ENCODE peak calls at places on chromosomes 4 and X, in nine cellular contexts. One of them, this sample, is unnamed.

GRCh38 chr4:90112715-90113114 is 14.5 kb upstream of the CCSER1 start:
- DNase-seq in HFFc6: no peak
- DNase-seq in progenitor cell of endocrine pancreas: no peak
- DNase-seq in HL-60: no peak
- DNase-seq in GM06990: no peak
- DNase-seq in heart right ventricle: no peak
- DNase-seq in HCT116: no peak
- DNase-seq in transverse colon: no peak
- DNase-seq in fibroblast of lung: no peak
- DNase-seq in this sample: no peak

GRCh38 chrX:152072236-152072635 is 66.1 kb downstream of the MAGEA10 start:
- DNase-seq in HFFc6: peak; percentile 27
- DNase-seq in progenitor cell of endocrine pancreas: no peak
- DNase-seq in HL-60: no peak
- DNase-seq in GM06990: no peak
- DNase-seq in heart right ventricle: no peak
- DNase-seq in HCT116: no peak
- DNase-seq in transverse colon: no peak
- DNase-seq in fibroblast of lung: peak; percentile 92
- DNase-seq in this sample: no peak

GRCh38 chr4:177485528-177485927 is 43.3 kb upstream of the AGA start:
- DNase-seq in HFFc6: peak; percentile 39
- DNase-seq in progenitor cell of endocrine pancreas: no peak
- DNase-seq in HL-60: no peak
- DNase-seq in GM06990: no peak
- DNase-seq in heart right ventricle: no peak
- DNase-seq in HCT116: no peak
- DNase-seq in transverse colon: no peak
- DNase-seq in fibroblast of lung: peak; percentile 93
- DNase-seq in this sample: no peak

GRCh38 chrX:81259008-81259713 is 57.3 kb downstream of the SH3BGRL start:
- DNase-seq in HFFc6: peak; percentile 4
- DNase-seq in progenitor cell of endocrine pancreas: no peak
- DNase-seq in HL-60: no peak
- DNase-seq in GM06990: no peak
- DNase-seq in heart right ventricle: no peak
- DNase-seq in HCT116: no peak
- DNase-seq in transverse colon: no peak
- DNase-seq in fibroblast of lung: peak; percentile 69
- DNase-seq in this sample: no peak

GRCh38 chr4:154736774-154737173 is 7.0 kb upstream of the LRAT start:
- DNase-seq in HFFc6: no peak
- DNase-seq in progenitor cell of endocrine pancreas: no peak
- DNase-seq in HL-60: no peak
- DNase-seq in GM06990: no peak
- DNase-seq in heart right ventricle: no peak
- DNase-seq in HCT116: no peak
- DNase-seq in transverse colon: no peak
- DNase-seq in fibroblast of lung: no peak
- DNase-seq in this sample: no peak

GRCh38 chr4:147136308-147136707 is 190.6 kb upstream of the TTC29 start:
- DNase-seq in HFFc6: no peak
- DNase-seq in progenitor cell of endocrine pancreas: no peak
- DNase-seq in HL-60: no peak
- DNase-seq in GM06990: no peak
- DNase-seq in heart right ventricle: peak; percentile 15
- DNase-seq in HCT116: no peak
- DNase-seq in transverse colon: no peak
- DNase-seq in fibroblast of lung: peak; percentile 34
- DNase-seq in this sample: peak; percentile 68

GRCh38 chr4:82890913-82891727 is at the start of gene SEC31A:
- DNase-seq in HFFc6: peak; percentile 95
- DNase-seq in progenitor cell of endocrine pancreas: peak; percentile 87
- DNase-seq in HL-60: peak; percentile 79
- DNase-seq in GM06990: peak; percentile 98
- DNase-seq in heart right ventricle: peak; percentile 97
- DNase-seq in HCT116: peak; percentile 77
- DNase-seq in transverse colon: peak; percentile 98
- DNase-seq in fibroblast of lung: peak; percentile 94
- DNase-seq in this sample: peak; percentile 96

GRCh38 chr4:123450393-123450792 is 53.8 kb downstream of the SPRY1 start:
- DNase-seq in HFFc6: no peak
- DNase-seq in progenitor cell of endocrine pancreas: no peak
- DNase-seq in HL-60: no peak
- DNase-seq in GM06990: no peak
- DNase-seq in heart right ventricle: no peak
- DNase-seq in HCT116: no peak
- DNase-seq in transverse colon: no peak
- DNase-seq in fibroblast of lung: no peak
- DNase-seq in this sample: no peak

GRCh38 chr4:134089885-134090284 is 111.7 kb downstream of the PABPC4L start:
- DNase-seq in HFFc6: no peak
- DNase-seq in progenitor cell of endocrine pancreas: no peak
- DNase-seq in HL-60: no peak
- DNase-seq in GM06990: no peak
- DNase-seq in heart right ventricle: no peak
- DNase-seq in HCT116: no peak
- DNase-seq in transverse colon: no peak
- DNase-seq in fibroblast of lung: peak; percentile 15
- DNase-seq in this sample: no peak

GRCh38 chr4:604131-604530 is 21.2 kb upstream of the PDE6B start:
- DNase-seq in HFFc6: no peak
- DNase-seq in progenitor cell of endocrine pancreas: no peak
- DNase-seq in HL-60: no peak
- DNase-seq in GM06990: no peak
- DNase-seq in heart right ventricle: no peak
- DNase-seq in HCT116: no peak
- DNase-seq in transverse colon: no peak
- DNase-seq in fibroblast of lung: no peak
- DNase-seq in this sample: no peak

GRCh38 chr4:153735901-153736461 is 23.8 kb downstream of the RNF175 start:
- DNase-seq in HFFc6: no peak
- DNase-seq in progenitor cell of endocrine pancreas: no peak
- DNase-seq in HL-60: no peak
- DNase-seq in GM06990: no peak
- DNase-seq in heart right ventricle: no peak
- DNase-seq in HCT116: no peak
- DNase-seq in transverse colon: no peak
- DNase-seq in fibroblast of lung: peak; percentile 52
- DNase-seq in this sample: no peak
- TF ChIP-seq CTCF in HFFc6: no peak
- TF ChIP-seq CTCF in progenitor cell of endocrine pancreas: no peak
- TF ChIP-seq CTCF in HL-60: no peak
- TF ChIP-seq CTCF in GM06990: no peak
- TF ChIP-seq CTCF in heart right ventricle: no peak
- TF ChIP-seq CTCF in HCT116: no peak
- TF ChIP-seq CTCF in transverse colon: no peak
- TF ChIP-seq CTCF in fibroblast of lung: no peak
- TF ChIP-seq CTCF in this sample: no peak

GRCh38 chr4:111685205-111685604 is 460.0 kb upstream of the FAM241A start:
- DNase-seq in HFFc6: no peak
- DNase-seq in progenitor cell of endocrine pancreas: no peak
- DNase-seq in HL-60: no peak
- DNase-seq in GM06990: no peak
- DNase-seq in heart right ventricle: no peak
- DNase-seq in HCT116: no peak
- DNase-seq in transverse colon: no peak
- DNase-seq in fibroblast of lung: no peak
- DNase-seq in this sample: no peak

GRCh38 chr4:111693754-111694153 is 451.5 kb upstream of the FAM241A start:
- DNase-seq in HFFc6: no peak
- DNase-seq in progenitor cell of endocrine pancreas: no peak
- DNase-seq in HL-60: no peak
- DNase-seq in GM06990: no peak
- DNase-seq in heart right ventricle: no peak
- DNase-seq in HCT116: no peak
- DNase-seq in transverse colon: no peak
- DNase-seq in fibroblast of lung: no peak
- DNase-seq in this sample: no peak

GRCh38 chr4:111689214-111689613 is 456.0 kb upstream of the FAM241A start:
- DNase-seq in HFFc6: peak; percentile 49
- DNase-seq in progenitor cell of endocrine pancreas: no peak
- DNase-seq in HL-60: no peak
- DNase-seq in GM06990: no peak
- DNase-seq in heart right ventricle: no peak
- DNase-seq in HCT116: no peak
- DNase-seq in transverse colon: no peak
- DNase-seq in fibroblast of lung: peak; percentile 70
- DNase-seq in this sample: peak; percentile 24

GRCh38 chr4:111695677-111696076 is 449.6 kb upstream of the FAM241A start:
- DNase-seq in HFFc6: no peak
- DNase-seq in progenitor cell of endocrine pancreas: no peak
- DNase-seq in HL-60: no peak
- DNase-seq in GM06990: no peak
- DNase-seq in heart right ventricle: no peak
- DNase-seq in HCT116: no peak
- DNase-seq in transverse colon: no peak
- DNase-seq in fibroblast of lung: no peak
- DNase-seq in this sample: no peak

GRCh38 chr4:111689731-111690130 is 455.5 kb upstream of the FAM241A start:
- DNase-seq in HFFc6: peak; percentile 40
- DNase-seq in progenitor cell of endocrine pancreas: no peak
- DNase-seq in HL-60: no peak
- DNase-seq in GM06990: no peak
- DNase-seq in heart right ventricle: no peak
- DNase-seq in HCT116: no peak
- DNase-seq in transverse colon: no peak
- DNase-seq in fibroblast of lung: peak; percentile 52
- DNase-seq in this sample: no peak
- TF ChIP-seq CTCF in HFFc6: no peak
- TF ChIP-seq CTCF in progenitor cell of endocrine pancreas: no peak
- TF ChIP-seq CTCF in HL-60: no peak
- TF ChIP-seq CTCF in GM06990: no peak
- TF ChIP-seq CTCF in heart right ventricle: no peak
- TF ChIP-seq CTCF in HCT116: no peak
- TF ChIP-seq CTCF in transverse colon: no peak
- TF ChIP-seq CTCF in fibroblast of lung: no peak
- TF ChIP-seq CTCF in this sample: no peak

GRCh38 chr4:93237526-93237925 is 591.0 kb upstream of the ATOH1 start:
- DNase-seq in HFFc6: no peak
- DNase-seq in progenitor cell of endocrine pancreas: no peak
- DNase-seq in HL-60: no peak
- DNase-seq in GM06990: no peak
- DNase-seq in heart right ventricle: no peak
- DNase-seq in HCT116: no peak
- DNase-seq in transverse colon: no peak
- DNase-seq in fibroblast of lung: no peak
- DNase-seq in this sample: no peak

DNA sequence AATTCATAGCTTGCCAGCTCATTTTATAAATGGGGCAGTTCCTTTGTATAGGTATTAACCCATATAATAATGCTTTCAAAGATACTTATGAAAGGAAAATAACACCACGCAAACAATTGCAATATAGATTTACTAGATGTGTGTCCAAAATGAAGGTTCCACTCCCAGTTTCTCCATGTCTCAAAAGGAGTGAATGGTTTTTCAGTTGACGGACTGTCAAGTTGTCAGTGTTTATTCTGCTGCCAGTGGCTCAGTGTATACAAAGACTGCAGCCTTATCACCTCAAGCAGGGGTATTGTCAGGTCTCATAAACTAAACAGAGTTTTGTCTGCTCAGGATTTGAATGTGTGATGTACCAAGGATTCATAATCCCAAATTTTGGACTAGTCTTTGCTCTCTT is 585.3 kb upstream of the ATOH1 start:
- DNase-seq in HFFc6: no peak
- DNase-seq in progenitor cell of endocrine pancreas: no peak
- DNase-seq in HL-60: no peak
- DNase-seq in GM06990: no peak
- DNase-seq in heart right ventricle: no peak
- DNase-seq in HCT116: no peak
- DNase-seq in transverse colon: no peak
- DNase-seq in fibroblast of lung: no peak
- DNase-seq in this sample: no peak
- TF ChIP-seq CTCF in HFFc6: no peak
- TF ChIP-seq CTCF in progenitor cell of endocrine pancreas: no peak
- TF ChIP-seq CTCF in HL-60: no peak
- TF ChIP-seq CTCF in GM06990: no peak
- TF ChIP-seq CTCF in heart right ventricle: no peak
- TF ChIP-seq CTCF in HCT116: no peak
- TF ChIP-seq CTCF in transverse colon: no peak
- TF ChIP-seq CTCF in fibroblast of lung: no peak
- TF ChIP-seq CTCF in this sample: no peak

GRCh38 chr4:152579916-152580315 is 44.0 kb upstream of the FBXW7 start:
- DNase-seq in HFFc6: no peak
- DNase-seq in progenitor cell of endocrine pancreas: no peak
- DNase-seq in HL-60: no peak
- DNase-seq in GM06990: no peak
- DNase-seq in heart right ventricle: no peak
- DNase-seq in HCT116: no peak
- DNase-seq in transverse colon: no peak
- DNase-seq in fibroblast of lung: no peak
- DNase-seq in this sample: no peak

GRCh38 chr4:152585036-152585439 is 49.1 kb upstream of the FBXW7 start:
- DNase-seq in HFFc6: no peak
- DNase-seq in progenitor cell of endocrine pancreas: no peak
- DNase-seq in HL-60: no peak
- DNase-seq in GM06990: no peak
- DNase-seq in heart right ventricle: no peak
- DNase-seq in HCT116: no peak
- DNase-seq in transverse colon: no peak
- DNase-seq in fibroblast of lung: no peak
- DNase-seq in this sample: peak; percentile 18

GRCh38 chr4:152579107-152579764 is 43.3 kb upstream of the FBXW7 start:
- DNase-seq in HFFc6: no peak
- DNase-seq in progenitor cell of endocrine pancreas: no peak
- DNase-seq in HL-60: no peak
- DNase-seq in GM06990: no peak
- DNase-seq in heart right ventricle: no peak
- DNase-seq in HCT116: no peak
- DNase-seq in transverse colon: no peak
- DNase-seq in fibroblast of lung: no peak
- DNase-seq in this sample: no peak

GRCh38 chr4:152578670-152579069 is 42.8 kb upstream of the FBXW7 start:
- DNase-seq in HFFc6: no peak
- DNase-seq in progenitor cell of endocrine pancreas: no peak
- DNase-seq in HL-60: no peak
- DNase-seq in GM06990: no peak
- DNase-seq in heart right ventricle: no peak
- DNase-seq in HCT116: no peak
- DNase-seq in transverse colon: no peak
- DNase-seq in fibroblast of lung: no peak
- DNase-seq in this sample: no peak

DNA sequence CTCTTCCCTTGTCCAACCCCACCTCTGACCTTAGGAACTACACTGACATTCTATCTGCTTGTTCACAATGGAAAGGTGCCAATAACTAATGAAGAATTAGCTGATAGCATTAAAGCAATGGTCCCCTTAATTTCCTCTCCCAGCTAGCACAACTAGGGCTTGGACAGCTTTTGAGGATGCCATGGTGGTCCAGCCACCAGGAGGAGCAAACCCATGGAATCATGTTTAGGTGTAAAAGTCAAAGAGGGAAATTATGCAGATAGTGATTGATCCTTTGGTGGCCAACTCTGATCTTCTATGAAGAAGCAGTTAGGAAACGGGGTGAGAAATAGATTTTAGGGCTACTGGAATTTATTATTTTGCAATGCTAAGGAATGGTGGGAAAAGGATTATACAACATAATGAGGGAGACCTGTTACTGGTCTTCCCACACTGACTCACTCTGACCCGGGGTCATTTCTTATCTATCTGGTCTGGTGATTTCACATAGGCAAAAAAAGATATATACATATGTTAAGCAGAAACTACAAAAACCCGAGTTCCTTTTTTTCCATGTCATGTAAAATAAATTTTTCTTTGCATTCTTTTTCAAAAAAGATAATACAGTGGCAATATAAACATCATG is 45.8 kb upstream of the FBXW7 start:
- DNase-seq in HFFc6: no peak
- DNase-seq in progenitor cell of endocrine pancreas: no peak
- DNase-seq in HL-60: no peak
- DNase-seq in GM06990: no peak
- DNase-seq in heart right ventricle: no peak
- DNase-seq in HCT116: no peak
- DNase-seq in transverse colon: no peak
- DNase-seq in fibroblast of lung: no peak
- DNase-seq in this sample: no peak
- TF ChIP-seq CTCF in HFFc6: peak; percentile 42
- TF ChIP-seq CTCF in progenitor cell of endocrine pancreas: peak; percentile 24
- TF ChIP-seq CTCF in HL-60: no peak
- TF ChIP-seq CTCF in GM06990: no peak
- TF ChIP-seq CTCF in heart right ventricle: no peak
- TF ChIP-seq CTCF in HCT116: peak; percentile 27
- TF ChIP-seq CTCF in transverse colon: no peak
- TF ChIP-seq CTCF in fibroblast of lung: no peak
- TF ChIP-seq CTCF in this sample: no peak

This sample was measured in thyroid gland.